ENCODE peak calls at places on chromosomes 16 and 17, in six cellular contexts. One of them, this sample, is unnamed.
A peak's percentile ranks its signal among the peaks of the same experiment; 100 is the strongest.

GRCh38 chr17:80227666-80228065 is 7.4 kb downstream of the SLC26A11 start:
- DNase-seq in small intestine: no peak
- DNase-seq in non-pigmented ciliary epithelial cell: no peak
- DNase-seq in endothelial cell: no peak
- DNase-seq in stomach: no peak
- DNase-seq in HEK293T: no peak
- DNase-seq in this sample: no peak

GRCh38 chr16:88803264-88803987 is at the start of gene CDT1:
- DNase-seq in small intestine: peak; percentile 83
- DNase-seq in non-pigmented ciliary epithelial cell: no peak
- DNase-seq in endothelial cell: peak; percentile 86
- DNase-seq in stomach: peak; percentile 88
- DNase-seq in HEK293T: peak; percentile 96
- DNase-seq in this sample: peak; percentile 85

GRCh38 chr17:9647014-9647413 is 1.7 kb downstream of the USP43 start:
- DNase-seq in small intestine: peak; percentile 21
- DNase-seq in non-pigmented ciliary epithelial cell: no peak
- DNase-seq in endothelial cell: no peak
- DNase-seq in stomach: no peak
- DNase-seq in HEK293T: no peak
- DNase-seq in this sample: no peak

GRCh38 chr17:50944054-50944901 is 78.1 kb upstream of the TOB1 start:
- DNase-seq in small intestine: peak; percentile 87
- DNase-seq in non-pigmented ciliary epithelial cell: no peak
- DNase-seq in endothelial cell: peak; percentile 72
- DNase-seq in stomach: peak; percentile 97
- DNase-seq in HEK293T: peak; percentile 60
- DNase-seq in this sample: peak; percentile 92

GRCh38 chr17:61926831-61927210 is 961 bp downstream of the INTS2 start:
- DNase-seq in small intestine: no peak
- DNase-seq in non-pigmented ciliary epithelial cell: peak; percentile 3
- DNase-seq in endothelial cell: no peak
- DNase-seq in stomach: no peak
- DNase-seq in HEK293T: no peak
- DNase-seq in this sample: no peak

GRCh38 chr17:59160203-59161025 is 4.9 kb downstream of the PRR11 start:
- DNase-seq in small intestine: peak; percentile 32
- DNase-seq in non-pigmented ciliary epithelial cell: no peak
- DNase-seq in endothelial cell: no peak
- DNase-seq in stomach: no peak
- DNase-seq in HEK293T: no peak
- DNase-seq in this sample: no peak

GRCh38 chr16:1096164-1097082 is at the start of gene C1QTNF8:
- DNase-seq in small intestine: no peak
- DNase-seq in non-pigmented ciliary epithelial cell: no peak
- DNase-seq in endothelial cell: no peak
- DNase-seq in stomach: no peak
- DNase-seq in HEK293T: no peak
- DNase-seq in this sample: no peak

GRCh38 chr16:81067166-81067565 is 9.9 kb downstream of the C16orf46 start:
- DNase-seq in small intestine: no peak
- DNase-seq in non-pigmented ciliary epithelial cell: no peak
- DNase-seq in endothelial cell: no peak
- DNase-seq in stomach: no peak
- DNase-seq in HEK293T: no peak
- DNase-seq in this sample: no peak

GRCh38 chr16:89175280-89176146 is 4.0 kb downstream of the CDH15 start:
- DNase-seq in small intestine: no peak
- DNase-seq in non-pigmented ciliary epithelial cell: no peak
- DNase-seq in endothelial cell: no peak
- DNase-seq in stomach: no peak
- DNase-seq in HEK293T: no peak
- DNase-seq in this sample: no peak

GRCh38 chr17:860805-861204 is 78.7 kb downstream of the MRM3 start:
- DNase-seq in small intestine: no peak
- DNase-seq in non-pigmented ciliary epithelial cell: no peak
- DNase-seq in endothelial cell: no peak
- DNase-seq in stomach: no peak
- DNase-seq in HEK293T: no peak
- DNase-seq in this sample: no peak